ENCODE peak calls at places on chromosomes 3 and 15, in four cellular contexts. B is K562, V is fibroblast of lung, R is Karpas-422. Y is an unnamed sample.
A peak's percentile ranks its signal among the peaks of the same experiment; 100 is the strongest.

GRCh38 chr3:30695302-30696061 is 89.1 kb downstream of the TGFBR2 start:
- DNase-seq in V (no peak), B (no peak), R (no peak), Y (no peak)

GRCh38 chr3:189188466-189188865 is 16.7 kb downstream of the TPRG1 start:
- DNase-seq in B (no peak), R (no peak), V (peak; percentile 74), Y (peak; percentile 81)

GRCh38 chr3:27905625-27906024 is 183.5 kb upstream of the EOMES start:
- DNase-seq in B (no peak), V (no peak), R (no peak), Y (no peak)

GRCh38 chr3:44762170-44762677 is 630 bp downstream of the KIF15 start:
- DNase-seq in V (no peak), R (peak; percentile 51), B (no peak), Y (no peak)

GRCh38 chr3:177777699-177778098 is 580.4 kb upstream of the TBL1XR1 start:
- DNase-seq in V (peak; percentile 48), B (peak; percentile 57), R (peak; percentile 77), Y (peak; percentile 28)

GRCh38 chr15:81292516-81293001 is 31.4 kb downstream of the STARD5 start:
- DNase-seq in R (no peak), V (no peak), B (no peak), Y (no peak)

GRCh38 chr3:19734453-19734852 is 199.6 kb downstream of the EFHB start:
- DNase-seq in V (no peak), B (no peak), R (no peak), Y (no peak)

GRCh38 chr15:96365781-96366525 is 35.5 kb downstream of the NR2F2 start:
- DNase-seq in B (no peak), R (no peak), V (no peak), Y (no peak)

DNA sequence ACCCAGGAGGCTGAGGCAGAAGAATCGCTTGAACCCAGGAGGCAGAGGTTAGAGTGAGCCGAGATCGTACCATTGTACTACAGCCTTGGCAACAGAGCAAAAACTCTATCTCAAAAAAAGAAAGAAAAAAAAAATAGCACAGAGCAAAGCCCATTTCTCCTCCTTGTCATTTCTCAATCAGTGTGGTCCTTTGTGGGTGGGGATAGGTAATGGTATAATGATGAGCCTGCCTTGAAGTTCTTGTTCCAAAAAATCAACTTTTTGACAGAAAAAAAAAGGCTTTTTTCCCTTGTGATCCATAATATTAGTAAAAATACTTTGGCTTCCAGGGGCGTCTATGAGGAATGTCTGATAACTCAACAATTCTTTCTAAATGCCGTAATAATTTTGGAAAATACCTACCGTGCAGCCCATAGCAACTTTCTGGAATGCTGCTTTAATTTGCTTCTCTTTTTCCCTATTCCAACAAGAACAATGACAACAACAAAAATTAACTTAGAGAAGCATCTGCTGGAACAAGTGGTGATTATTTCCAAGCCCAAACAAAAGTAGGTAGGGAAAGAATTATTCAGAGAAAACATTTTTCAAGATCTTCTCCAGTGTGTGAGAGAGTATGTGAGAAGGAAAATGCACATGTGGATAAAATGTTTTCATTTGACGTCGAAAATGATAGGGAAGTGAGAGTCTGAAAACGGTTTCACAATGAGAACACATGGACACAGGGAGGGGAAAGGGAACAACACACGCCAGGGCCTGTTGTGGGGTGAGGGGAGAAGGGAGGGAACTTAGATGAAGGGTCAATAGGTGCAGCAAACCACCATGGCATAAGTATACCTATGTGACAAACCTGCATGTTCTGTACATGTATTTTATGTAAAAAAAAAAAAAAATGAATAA is 337.8 kb downstream of the RBMS3 start:
- DNase-seq in V (peak; percentile 9), R (no peak), B (no peak), Y (no peak)
- H2AFZ ChIP-seq in V (no peak overlapping the region), R (no peak overlapping the region), B (no peak overlapping the region), Y (no peak overlapping the region)

GRCh38 chr15:92809064-92809879 is 90.9 kb upstream of the CHD2 start:
- DNase-seq in V (peak; percentile 93), R (peak; percentile 99), B (peak; percentile 95), Y (peak; percentile 98)
- H2AFZ ChIP-seq in V (peak overlapping the region; percentile 4), R (peak overlapping the region; percentile 49), B (peak overlapping the region; percentile 58), Y (peak overlapping the region; percentile 91)

GRCh38 chr15:63605036-63605435 is 7.8 kb downstream of the FBXL22 start:
- DNase-seq in V (no peak), B (no peak), R (no peak), Y (no peak)

GRCh38 chr15:63602595-63602994 is 5.4 kb downstream of the FBXL22 start:
- DNase-seq in B (no peak), V (no peak), R (no peak), Y (no peak)

GRCh38 chr15:63603516-63603915 is 6.3 kb downstream of the FBXL22 start:
- DNase-seq in B (no peak), R (no peak), V (no peak), Y (no peak)

GRCh38 chr15:63605816-63606215 is 8.6 kb downstream of the FBXL22 start:
- DNase-seq in R (no peak), V (no peak), B (no peak), Y (no peak)

GRCh38 chr15:63604281-63604680 is 7.1 kb downstream of the FBXL22 start:
- DNase-seq in R (no peak), B (no peak), V (no peak), Y (no peak)
- H2AFZ ChIP-seq in R (no peak overlapping the region), B (no peak overlapping the region), V (no peak overlapping the region), Y (no peak overlapping the region)

GRCh38 chr15:75307778-75308390 is 25.2 kb downstream of the GOLGA6D start:
- DNase-seq in R (peak; percentile 72), B (peak; percentile 72), V (no peak), Y (peak; percentile 51)
- H2AFZ ChIP-seq in R (no peak overlapping the region), B (no peak overlapping the region), V (no peak overlapping the region), Y (no peak overlapping the region)

DNA sequence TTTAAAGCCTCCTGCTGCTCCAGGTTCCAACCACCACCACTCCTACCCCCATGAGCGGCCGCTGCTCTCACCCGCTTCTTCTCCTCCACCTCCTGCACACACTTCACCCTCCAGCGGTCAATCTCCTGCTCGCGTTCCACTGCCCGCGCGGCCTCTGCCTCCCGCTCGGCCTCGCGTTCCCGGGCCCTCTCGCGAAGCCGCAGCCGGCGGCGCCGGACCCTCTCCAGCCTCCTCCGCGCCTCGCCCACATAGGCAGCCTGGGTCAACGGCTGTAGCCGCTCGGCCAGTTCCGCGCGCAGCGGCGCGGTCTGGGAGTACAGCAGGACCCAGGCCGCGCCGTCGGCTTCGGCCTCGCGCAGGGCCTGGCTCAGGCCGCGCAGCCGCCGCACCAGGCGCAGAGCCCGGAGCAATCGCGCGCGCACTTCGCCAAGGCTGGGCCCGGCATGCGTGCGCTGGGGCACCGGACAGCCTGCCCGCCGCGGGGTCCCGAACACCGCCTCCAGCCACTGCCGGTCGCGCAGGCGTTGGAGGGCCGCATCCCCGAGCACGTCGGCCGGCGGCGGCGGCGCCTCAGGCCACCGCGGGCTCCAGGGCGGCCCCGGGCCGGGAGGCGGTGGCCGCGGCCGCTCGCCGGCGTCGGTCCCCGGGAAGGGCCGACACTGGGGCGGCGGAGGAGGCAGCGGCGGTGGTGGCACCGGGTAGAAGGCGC is 613 bp downstream of the PDCD7 start:
- DNase-seq in R (peak; percentile 76), V (peak; percentile 63), B (peak; percentile 68), Y (peak; percentile 34)
- H2AFZ ChIP-seq in R (no peak overlapping the region), V (peak overlapping the region; percentile 26), B (peak overlapping the region; percentile 98), Y (peak overlapping the region; percentile 60)

GRCh38 chr15:45690581-45691260 is 55.9 kb downstream of the SQOR start:
- DNase-seq in R (peak; percentile 21), V (no peak), B (no peak), Y (no peak)
- H2AFZ ChIP-seq in R (no peak overlapping the region), V (no peak overlapping the region), B (no peak overlapping the region), Y (no peak overlapping the region)

DNA sequence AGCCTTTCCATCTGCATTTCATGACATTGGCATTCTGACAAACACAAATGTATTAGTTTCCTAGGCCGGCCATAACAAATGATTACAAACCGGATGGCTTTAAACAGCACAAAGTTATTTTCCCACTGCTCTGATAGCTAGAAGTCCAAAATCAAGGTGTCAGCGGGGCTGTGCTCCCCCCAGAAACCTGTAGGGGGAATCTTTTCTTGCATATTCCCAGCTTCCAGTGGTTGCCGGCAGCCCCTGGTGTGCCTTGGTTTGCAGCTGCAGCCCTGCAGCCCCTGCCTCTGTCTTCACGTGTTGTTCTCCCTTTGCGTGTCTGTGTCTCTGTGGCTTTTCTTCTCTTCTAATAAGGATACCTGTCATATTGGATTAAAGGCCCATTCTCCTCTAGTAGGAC is 79.0 kb upstream of the CDV3 start:
- DNase-seq in R (peak; percentile 78), V (peak; percentile 24), B (no peak), Y (no peak)
- H2AFZ ChIP-seq in R (peak overlapping the region; percentile 80), V (no peak overlapping the region), B (no peak overlapping the region), Y (no peak overlapping the region)

GRCh38 chr3:144843099-144843498 is 871.5 kb downstream of the DIPK2A start:
- DNase-seq in V (no peak), R (no peak), B (no peak), Y (no peak)

GRCh38 chr3:144840866-144841265 is 869.2 kb downstream of the DIPK2A start:
- DNase-seq in R (no peak), V (peak; percentile 0), B (no peak), Y (no peak)
- H2AFZ ChIP-seq in R (no peak overlapping the region), V (no peak overlapping the region), B (no peak overlapping the region), Y (no peak overlapping the region)

Y was measured in PC-9.